ENCODE peak calls at places on chromosomes 13 and 19, in four cellular contexts. L is head of caudate nucleus, N is MCF 10A, S is GM23338. B is an unnamed sample.

GRCh38 chr13:36965767-36966166 is 33.4 kb downstream of the ALG5 start:
- DNase-seq in L (no peak), S (no peak), N (peak), B (peak)

GRCh38 chr13:109743706-109744453 is 42.5 kb downstream of the IRS2 start:
- DNase-seq in N (peak), S (no peak), L (no peak), B (no peak)

GRCh38 chr13:62997696-62998095 is 1582.0 kb upstream of the PCDH20 start:
- DNase-seq in S (no peak), L (no peak), N (no peak), B (no peak)

GRCh38 chr19:46919324-46919723 is 58.5 kb downstream of the ARHGAP35 start:
- DNase-seq in N (peak), L (no peak), S (no peak), B (no peak)

GRCh38 chr19:35090795-35091214 is 24.8 kb upstream of the FXYD3 start:
- DNase-seq in N (no peak), L (no peak), S (peak), B (no peak)

GRCh38 chr19:4555657-4556561 is 3.6 kb downstream of the SEMA6B start:
- DNase-seq in N (peak), L (no peak), S (peak), B (no peak)

GRCh38 chr19:35959040-35959967 is 23.1 kb downstream of the LRFN3 start:
- DNase-seq in N (no peak), S (peak), L (peak), B (no peak)

GRCh38 chr13:99656843-99657506 is 155.7 kb downstream of the TM9SF2 start:
- DNase-seq in L (no peak), S (no peak), N (no peak), B (peak)

GRCh38 chr13:98990701-98991100 is 12.8 kb upstream of the DOCK9 start:
- DNase-seq in L (no peak), N (no peak), S (peak), B (no peak)

GRCh38 chr19:14146789-14147216 is 10.4 kb upstream of the ASF1B start:
- DNase-seq in N (peak), S (no peak), L (no peak), B (no peak)

GRCh38 chr19:18319591-18320135 is 3.2 kb downstream of the LSM4 start:
- DNase-seq in L (no peak), N (no peak), S (no peak), B (no peak)

GRCh38 chr19:51031880-51032225 is 2.9 kb downstream of the KLK12 start:
- DNase-seq in S (no peak), N (no peak), L (no peak), B (no peak)

GRCh38 chr13:106569233-106570095 is 1.5 kb upstream of the ARGLU1 start:
- DNase-seq in N (peak), S (no peak), L (no peak), B (peak)

GRCh38 chr19:10593820-10594637 is 6.9 kb upstream of the AP1M2 start:
- DNase-seq in S (no peak), N (no peak), L (peak), B (no peak)

GRCh38 chr13:35468195-35468594 is 8.3 kb downstream of the MAB21L1 start:
- DNase-seq in L (no peak), S (no peak), N (no peak), B (no peak)

GRCh38 chr19:34904521-34904845 is 22.2 kb upstream of the ZNF30 start:
- DNase-seq in S (peak), L (no peak), N (no peak), B (no peak)

B was measured in NK-92 treated with Interleukin-12 subunit alpha and Interleukin-12 subunit beta, amount 100 ng/mL, for 24 hours.